ENCODE peak calls at places on chromosomes 4 and X, in seven cellular contexts. One of them, this sample, is unnamed.

GRCh38 chr4:163748474-163748873 is 254.0 kb downstream of the TMA16 start:
- DNase-seq in mucosa of gallbladder: peak
- DNase-seq in endodermal cell: no peak
- DNase-seq in OCI-LY7: no peak
- DNase-seq in EL: peak
- DNase-seq in cardiac fibroblast: no peak
- DNase-seq in lower leg skin: no peak
- DNase-seq in this sample: no peak

GRCh38 chrX:150616179-150616862 is 47.9 kb downstream of the MTM1 start:
- DNase-seq in endodermal cell: no peak
- DNase-seq in cardiac fibroblast: no peak
- DNase-seq in lower leg skin: no peak
- DNase-seq in mucosa of gallbladder: no peak
- DNase-seq in EL: no peak
- DNase-seq in OCI-LY7: peak
- DNase-seq in this sample: no peak

GRCh38 chr4:140291259-140291658 is 82.2 kb upstream of the SCOC start:
- DNase-seq in cardiac fibroblast: peak
- DNase-seq in OCI-LY7: no peak
- DNase-seq in mucosa of gallbladder: no peak
- DNase-seq in endodermal cell: no peak
- DNase-seq in EL: peak
- DNase-seq in lower leg skin: no peak
- DNase-seq in this sample: no peak

GRCh38 chr4:80155286-80155982 is 41.9 kb upstream of the PRDM8 start:
- DNase-seq in EL: peak
- DNase-seq in OCI-LY7: no peak
- DNase-seq in cardiac fibroblast: peak
- DNase-seq in endodermal cell: no peak
- DNase-seq in lower leg skin: no peak
- DNase-seq in mucosa of gallbladder: no peak
- DNase-seq in this sample: no peak

GRCh38 chrX:23334871-23335599 is 386 bp downstream of the PTCHD1 start:
- DNase-seq in cardiac fibroblast: no peak
- DNase-seq in lower leg skin: no peak
- DNase-seq in mucosa of gallbladder: no peak
- DNase-seq in endodermal cell: peak
- DNase-seq in OCI-LY7: no peak
- DNase-seq in EL: no peak
- DNase-seq in this sample: no peak

GRCh38 chr4:7408166-7408565 is 26.6 kb downstream of the PSAPL1 start:
- DNase-seq in OCI-LY7: no peak
- DNase-seq in endodermal cell: no peak
- DNase-seq in EL: no peak
- DNase-seq in cardiac fibroblast: no peak
- DNase-seq in lower leg skin: no peak
- DNase-seq in mucosa of gallbladder: no peak
- DNase-seq in this sample: no peak

GRCh38 chr4:176404591-176404990 is 84.8 kb downstream of the SPCS3 start:
- DNase-seq in EL: peak
- DNase-seq in lower leg skin: no peak
- DNase-seq in cardiac fibroblast: peak
- DNase-seq in endodermal cell: no peak
- DNase-seq in mucosa of gallbladder: no peak
- DNase-seq in OCI-LY7: no peak
- DNase-seq in this sample: no peak

GRCh38 chr4:126038492-126039236 is 723.9 kb downstream of the FAT4 start:
- DNase-seq in EL: no peak
- DNase-seq in mucosa of gallbladder: no peak
- DNase-seq in lower leg skin: no peak
- DNase-seq in cardiac fibroblast: no peak
- DNase-seq in endodermal cell: no peak
- DNase-seq in OCI-LY7: no peak
- DNase-seq in this sample: no peak

GRCh38 chr4:88697113-88697512 is 516 bp downstream of the NAP1L5 start:
- DNase-seq in mucosa of gallbladder: peak
- DNase-seq in cardiac fibroblast: peak
- DNase-seq in lower leg skin: no peak
- DNase-seq in EL: peak
- DNase-seq in OCI-LY7: no peak
- DNase-seq in endodermal cell: no peak
- DNase-seq in this sample: peak

GRCh38 chrX:13778916-13779315 is 38.0 kb downstream of the GPM6B start:
- DNase-seq in endodermal cell: no peak
- DNase-seq in cardiac fibroblast: peak
- DNase-seq in mucosa of gallbladder: no peak
- DNase-seq in lower leg skin: no peak
- DNase-seq in EL: peak
- DNase-seq in OCI-LY7: no peak
- DNase-seq in this sample: no peak

This sample was measured in kidney.